ENCODE peak calls at places on chromosomes 3 and 15, in five cellular contexts. One of them, this sample, is unnamed. For H3K4me1, the result is how much of the 10 kb centered on the place peaks cover.

GRCh38 chr15:101126618-101127502 is 125.0 kb downstream of the CHSY1 start:
- DNase-seq in mucosa of descending colon: no peak
- DNase-seq in MM.1S: peak
- DNase-seq in heart left ventricle: no peak
- DNase-seq in tibial artery: no peak
- DNase-seq in this sample: no peak

GRCh38 chr15:91965501-91966180 is 112.1 kb downstream of the SLCO3A1 start:
- DNase-seq in mucosa of descending colon: no peak
- DNase-seq in MM.1S: no peak
- DNase-seq in heart left ventricle: no peak
- DNase-seq in tibial artery: peak
- DNase-seq in this sample: no peak

GRCh38 chr15:78004222-78004727 is 73.2 kb downstream of the TBC1D2B start:
- DNase-seq in mucosa of descending colon: no peak
- DNase-seq in MM.1S: no peak
- DNase-seq in heart left ventricle: no peak
- DNase-seq in tibial artery: no peak
- DNase-seq in this sample: peak

GRCh38 chr15:73888224-73889041 is 15.1 kb downstream of the TBC1D21 start:
- DNase-seq in mucosa of descending colon: no peak
- DNase-seq in MM.1S: no peak
- DNase-seq in heart left ventricle: no peak
- DNase-seq in tibial artery: peak
- DNase-seq in this sample: no peak

GRCh38 chr3:107184375-107184774 is 192.9 kb upstream of the CCDC54 start:
- DNase-seq in mucosa of descending colon: no peak
- DNase-seq in MM.1S: no peak
- DNase-seq in heart left ventricle: no peak
- DNase-seq in tibial artery: no peak
- DNase-seq in this sample: no peak

GRCh38 chr3:10968390-10968789 is 24.2 kb upstream of the SLC6A1 start:
- DNase-seq in mucosa of descending colon: no peak
- DNase-seq in MM.1S: no peak
- DNase-seq in heart left ventricle: no peak
- DNase-seq in tibial artery: no peak
- DNase-seq in this sample: no peak

GRCh38 chr15:94324117-94324826 is 92.9 kb downstream of the MCTP2 start:
- DNase-seq in mucosa of descending colon: no peak
- DNase-seq in MM.1S: peak
- DNase-seq in heart left ventricle: no peak
- DNase-seq in tibial artery: no peak
- DNase-seq in this sample: peak

GRCh38 chr15:88312941-88313579 is 56.5 kb upstream of the NTRK3 start:
- DNase-seq in mucosa of descending colon: no peak
- DNase-seq in MM.1S: no peak
- DNase-seq in heart left ventricle: no peak
- DNase-seq in tibial artery: no peak
- DNase-seq in this sample: no peak

GRCh38 chr15:97995881-97996603 is 35.5 kb downstream of the ARRDC4 start:
- DNase-seq in mucosa of descending colon: no peak
- DNase-seq in MM.1S: peak
- DNase-seq in heart left ventricle: no peak
- DNase-seq in tibial artery: no peak
- DNase-seq in this sample: no peak

GRCh38 chr3:129521702-129522101 is 6.7 kb upstream of the RHO start:
- DNase-seq in mucosa of descending colon: no peak
- DNase-seq in MM.1S: no peak
- DNase-seq in heart left ventricle: peak
- DNase-seq in tibial artery: no peak
- DNase-seq in this sample: no peak

GRCh38 chr3:152272771-152273242 is 4.1 kb downstream of the MBNL1 start:
- DNase-seq in mucosa of descending colon: no peak
- DNase-seq in MM.1S: no peak
- DNase-seq in heart left ventricle: no peak
- DNase-seq in tibial artery: no peak
- DNase-seq in this sample: peak

GRCh38 chr3:11236588-11237461 is 35.4 kb upstream of the ATG7 start:
- DNase-seq in mucosa of descending colon: peak
- DNase-seq in MM.1S: peak
- DNase-seq in heart left ventricle: peak
- DNase-seq in tibial artery: no peak
- DNase-seq in this sample: peak

GRCh38 chr15:20352241-20353200 is 189.1 kb downstream of the GOLGA6L6 start:
- DNase-seq in mucosa of descending colon: peak
- DNase-seq in MM.1S: peak
- DNase-seq in heart left ventricle: peak
- DNase-seq in tibial artery: peak
- DNase-seq in this sample: no peak

GRCh38 chr3:55683666-55684270 is 196.7 kb upstream of the WNT5A start:
- DNase-seq in mucosa of descending colon: no peak
- DNase-seq in MM.1S: no peak
- DNase-seq in heart left ventricle: no peak
- DNase-seq in tibial artery: no peak
- DNase-seq in this sample: no peak

GRCh38 chr3:128634075-128634611 is 16.5 kb downstream of the RPN1 start:
- DNase-seq in mucosa of descending colon: no peak
- DNase-seq in MM.1S: no peak
- DNase-seq in heart left ventricle: no peak
- DNase-seq in tibial artery: no peak
- DNase-seq in this sample: no peak

GRCh38 chr15:84992157-84992940 is 10.7 kb downstream of the PDE8A start:
- DNase-seq in mucosa of descending colon: no peak
- DNase-seq in MM.1S: no peak
- DNase-seq in heart left ventricle: no peak
- DNase-seq in tibial artery: no peak
- DNase-seq in this sample: peak

GRCh38 chr3:146115619-146116018 is 45.4 kb downstream of the PLOD2 start:
- DNase-seq in mucosa of descending colon: no peak
- DNase-seq in MM.1S: no peak
- DNase-seq in heart left ventricle: no peak
- DNase-seq in tibial artery: no peak
- DNase-seq in this sample: no peak

GRCh38 chr3:64223809-64224570 is 1.3 kb downstream of the PRICKLE2 start:
- DNase-seq in mucosa of descending colon: no peak
- DNase-seq in MM.1S: peak
- DNase-seq in heart left ventricle: no peak
- DNase-seq in tibial artery: no peak
- DNase-seq in this sample: no peak

GRCh38 chr3:157131861-157132260 is 28.1 kb downstream of the CCNL1 start:
- DNase-seq in mucosa of descending colon: no peak
- DNase-seq in MM.1S: no peak
- DNase-seq in heart left ventricle: no peak
- DNase-seq in tibial artery: no peak
- DNase-seq in this sample: no peak

GRCh38 chr3:57546616-57547015 is 2.5 kb upstream of the DNAH12 start:
- DNase-seq in mucosa of descending colon: no peak
- DNase-seq in MM.1S: no peak
- DNase-seq in heart left ventricle: no peak
- DNase-seq in tibial artery: no peak
- DNase-seq in this sample: no peak

GRCh38 chr3:37492977-37493471 is 318.6 kb upstream of the LRRFIP2 start:
- DNase-seq in mucosa of descending colon: no peak
- DNase-seq in MM.1S: no peak
- DNase-seq in heart left ventricle: no peak
- DNase-seq in tibial artery: no peak
- DNase-seq in this sample: no peak

GRCh38 chr15:55434989-55435825 is 26.9 kb downstream of the PIERCE2 start:
- DNase-seq in mucosa of descending colon: no peak
- DNase-seq in MM.1S: peak
- DNase-seq in heart left ventricle: no peak
- DNase-seq in tibial artery: no peak
- DNase-seq in this sample: peak

GRCh38 chr3:101876142-101876541 is 26.8 kb downstream of the NFKBIZ start:
- DNase-seq in mucosa of descending colon: no peak
- DNase-seq in MM.1S: no peak
- DNase-seq in heart left ventricle: no peak
- DNase-seq in tibial artery: no peak
- DNase-seq in this sample: no peak

GRCh38 chr3:191066669-191067068 is 132.4 kb upstream of the OSTN start:
- DNase-seq in mucosa of descending colon: no peak
- DNase-seq in MM.1S: no peak
- DNase-seq in heart left ventricle: no peak
- DNase-seq in tibial artery: no peak
- DNase-seq in this sample: peak

GRCh38 chr3:10707984-10708868 is 107.8 kb upstream of the SLC6A11 start:
- DNase-seq in mucosa of descending colon: no peak
- DNase-seq in MM.1S: no peak
- DNase-seq in heart left ventricle: no peak
- DNase-seq in tibial artery: no peak
- DNase-seq in this sample: no peak

GRCh38 chr3:2860626-2861025 is 249.5 kb downstream of the IL5RA start:
- DNase-seq in mucosa of descending colon: no peak
- DNase-seq in MM.1S: no peak
- DNase-seq in heart left ventricle: no peak
- DNase-seq in tibial artery: no peak
- DNase-seq in this sample: no peak

GRCh38 chr3:160618363-160618762 is 53.0 kb upstream of the KPNA4 start:
- DNase-seq in mucosa of descending colon: no peak
- DNase-seq in MM.1S: no peak
- DNase-seq in heart left ventricle: no peak
- DNase-seq in tibial artery: no peak
- DNase-seq in this sample: no peak

GRCh38 chr3:194967126-194968117 is 281.7 kb downstream of the FAM43A start:
- DNase-seq in mucosa of descending colon: no peak
- DNase-seq in MM.1S: no peak
- DNase-seq in heart left ventricle: no peak
- DNase-seq in tibial artery: no peak
- DNase-seq in this sample: peak
- TF ChIP-seq CTCF in mucosa of descending colon: no peak
- TF ChIP-seq CTCF in MM.1S: no peak
- TF ChIP-seq CTCF in heart left ventricle: no peak
- TF ChIP-seq CTCF in tibial artery: no peak
- TF ChIP-seq CTCF in this sample: no peak

GRCh38 chr3:44983413-44984040 is 7.5 kb downstream of the EXOSC7 start:
- DNase-seq in mucosa of descending colon: no peak
- DNase-seq in MM.1S: no peak
- DNase-seq in heart left ventricle: no peak
- DNase-seq in tibial artery: no peak
- DNase-seq in this sample: peak

GRCh38 chr3:44982817-44983216 is 6.8 kb downstream of the EXOSC7 start:
- DNase-seq in mucosa of descending colon: no peak
- DNase-seq in MM.1S: no peak
- DNase-seq in heart left ventricle: no peak
- DNase-seq in tibial artery: no peak
- DNase-seq in this sample: no peak

GRCh38 chr3:44984335-44984734 is 8.3 kb downstream of the EXOSC7 start:
- DNase-seq in mucosa of descending colon: no peak
- DNase-seq in MM.1S: no peak
- DNase-seq in heart left ventricle: no peak
- DNase-seq in tibial artery: no peak
- DNase-seq in this sample: no peak

GRCh38 chr3:44981220-44981619 is 5.2 kb downstream of the EXOSC7 start:
- DNase-seq in mucosa of descending colon: no peak
- DNase-seq in MM.1S: no peak
- DNase-seq in heart left ventricle: no peak
- DNase-seq in tibial artery: no peak
- DNase-seq in this sample: no peak

DNA sequence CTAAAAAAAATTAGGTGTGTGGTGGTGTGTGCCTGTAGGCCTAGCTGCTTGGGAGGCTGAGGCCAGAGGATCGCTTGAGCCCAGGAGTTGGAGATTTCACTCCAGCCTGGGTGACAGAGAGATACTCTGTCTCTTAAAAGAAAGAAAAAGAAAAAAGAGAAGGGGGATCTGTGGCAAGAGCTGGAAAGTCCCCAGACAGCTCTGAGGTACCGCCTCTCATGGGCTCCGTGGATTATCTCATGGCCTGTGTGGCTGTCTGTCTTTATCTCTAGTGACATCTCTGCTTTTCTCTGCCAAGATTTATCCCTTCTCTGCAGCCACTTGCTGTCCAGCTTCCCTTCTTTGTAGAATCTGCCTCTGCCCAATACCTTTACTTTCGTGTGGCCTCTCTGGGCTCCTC is 5.7 kb downstream of the EXOSC7 start:
- DNase-seq in mucosa of descending colon: no peak
- DNase-seq in MM.1S: no peak
- DNase-seq in heart left ventricle: no peak
- DNase-seq in tibial artery: no peak
- DNase-seq in this sample: no peak
- H3K4me1 ChIP-seq in mucosa of descending colon: under half
- H3K4me1 ChIP-seq in MM.1S: under half
- H3K4me1 ChIP-seq in heart left ventricle: under half
- H3K4me1 ChIP-seq in tibial artery: under half
- H3K4me1 ChIP-seq in this sample: under half

GRCh38 chr15:81814882-81815455 is 230.8 kb downstream of the MEX3B start:
- DNase-seq in mucosa of descending colon: no peak
- DNase-seq in MM.1S: no peak
- DNase-seq in heart left ventricle: no peak
- DNase-seq in tibial artery: no peak
- DNase-seq in this sample: no peak

GRCh38 chr15:81809543-81809942 is 236.3 kb downstream of the MEX3B start:
- DNase-seq in mucosa of descending colon: no peak
- DNase-seq in MM.1S: peak
- DNase-seq in heart left ventricle: no peak
- DNase-seq in tibial artery: no peak
- DNase-seq in this sample: peak

DNA sequence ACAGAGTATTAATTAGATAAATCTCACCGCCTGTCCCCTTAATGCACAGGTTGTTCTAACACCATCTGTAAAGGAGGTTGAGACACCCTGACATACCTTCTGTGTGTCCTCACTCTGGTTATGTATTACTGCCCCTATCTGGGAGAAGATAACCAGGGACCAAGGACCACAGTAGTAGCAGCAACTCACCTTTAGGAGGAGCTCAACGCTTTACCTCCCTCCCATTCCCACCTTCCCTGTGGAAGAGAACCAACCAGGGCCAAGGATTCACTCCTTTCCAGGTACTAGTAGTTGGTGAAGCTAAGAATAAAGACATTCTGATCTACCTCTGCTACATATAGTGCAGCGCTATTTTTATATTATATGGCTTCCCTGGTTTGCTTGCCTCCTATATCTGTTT is 232.6 kb downstream of the MEX3B start:
- DNase-seq in mucosa of descending colon: no peak
- DNase-seq in MM.1S: peak
- DNase-seq in heart left ventricle: no peak
- DNase-seq in tibial artery: no peak
- DNase-seq in this sample: no peak
- TF ChIP-seq CTCF in mucosa of descending colon: no peak
- TF ChIP-seq CTCF in MM.1S: peak
- TF ChIP-seq CTCF in heart left ventricle: peak
- TF ChIP-seq CTCF in tibial artery: no peak
- TF ChIP-seq CTCF in this sample: no peak

DNA sequence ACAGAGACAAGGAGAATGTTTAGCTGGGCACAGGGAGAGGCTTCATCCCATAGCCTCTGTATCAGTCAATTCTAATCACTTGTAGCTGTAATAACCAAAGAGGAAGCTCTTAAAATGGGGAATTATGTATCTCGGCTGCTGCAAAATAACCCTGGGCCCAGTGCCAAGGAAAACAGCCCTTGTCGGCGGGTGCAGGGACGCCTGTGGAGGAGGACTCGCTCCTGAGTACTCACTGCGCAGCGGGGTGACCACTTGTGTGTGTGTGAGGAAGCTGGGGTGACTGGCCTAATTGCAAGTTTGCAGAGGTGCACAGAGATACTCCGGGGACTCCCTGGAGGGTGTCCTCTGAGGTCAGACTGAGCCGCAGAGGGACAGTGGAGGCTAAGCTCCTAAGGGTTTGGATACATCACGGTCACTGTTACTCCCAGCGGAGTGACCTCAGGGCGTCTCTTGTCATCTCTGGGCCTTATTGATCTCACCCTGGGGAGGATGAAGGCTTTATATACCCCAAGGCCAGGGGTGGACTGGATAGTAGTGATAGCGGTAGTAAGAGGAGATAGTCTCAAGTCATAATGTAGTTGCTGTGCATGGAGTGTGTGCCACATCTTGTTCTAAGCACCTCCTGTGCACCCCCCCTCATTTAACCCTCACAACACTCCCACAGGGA is 37.2 kb downstream of the SLC6A6 start:
- DNase-seq in mucosa of descending colon: peak
- DNase-seq in MM.1S: no peak
- DNase-seq in heart left ventricle: peak
- DNase-seq in tibial artery: peak
- DNase-seq in this sample: peak
- H3K4me1 ChIP-seq in mucosa of descending colon: under half
- H3K4me1 ChIP-seq in MM.1S: under half
- H3K4me1 ChIP-seq in heart left ventricle: under half
- H3K4me1 ChIP-seq in tibial artery: under half
- H3K4me1 ChIP-seq in this sample: under half

This sample was measured in cardiac muscle cell.